ENCODE peak calls at places on chromosome 17, in ten cellular contexts. O is NCI-H2081, Z is activated T-helper 1 cell treated with Interleukin-2 at 50 U/mL for 16 hours, G is substantia nigra, T is heart left ventricle, V is HFFc6, D is GM12865, M is COR-L47, Q is T-helper 9 cell, N is fibroblast of the conjunctiva. W is an unnamed sample.

GRCh38 chr17:5419959-5420653 is at the start of gene RPAIN:
- DNase-seq in O (peak; percentile 92), Z (peak; percentile 73), G (peak; percentile 95), T (peak; percentile 94), V (peak; percentile 76), D (peak; percentile 92), M (peak; percentile 63), Q (peak; percentile 79), N (peak; percentile 63), W (peak; percentile 92)

GRCh38 chr17:8629371-8630226 is 926 bp downstream of the MYH10 start:
- DNase-seq in O (peak; percentile 20), Z (no peak), G (peak; percentile 34), T (peak; percentile 46), V (no peak), D (no peak), M (no peak), Q (peak; percentile 6), N (no peak), W (peak; percentile 26)

GRCh38 chr17:31339906-31340661 is 18.7 kb upstream of the EVI2A start:
- DNase-seq in O (no peak), Z (no peak), G (peak; percentile 0), T (no peak), V (peak; percentile 68), D (no peak), M (no peak), Q (no peak), N (no peak), W (no peak)

GRCh38 chr17:50589112-50589712 is 28.7 kb downstream of the CACNA1G start:
- DNase-seq in O (no peak), Z (no peak), G (no peak), T (no peak), V (no peak), D (no peak), M (no peak), Q (no peak), N (no peak), W (no peak)

GRCh38 chr17:78031435-78031834 is 72.9 kb downstream of the TNRC6C start:
- DNase-seq in O (no peak), Z (no peak), G (no peak), T (no peak), V (no peak), D (no peak), M (no peak), Q (no peak), N (no peak), W (no peak)

GRCh38 chr17:5608696-5609095 is 24.4 kb upstream of the NLRP1 start:
- DNase-seq in O (no peak), Z (no peak), G (no peak), T (no peak), V (no peak), D (no peak), M (no peak), Q (no peak), N (no peak), W (no peak)

GRCh38 chr17:76351526-76352071 is 2.1 kb downstream of the PRPSAP1 start:
- DNase-seq in O (no peak), Z (no peak), G (no peak), T (no peak), V (no peak), D (no peak), M (no peak), Q (no peak), N (no peak), W (no peak)

GRCh38 chr17:43454888-43455287 is 28.9 kb upstream of the DHX8 start:
- DNase-seq in O (no peak), Z (no peak), G (no peak), T (no peak), V (no peak), D (no peak), M (no peak), Q (no peak), N (no peak), W (no peak)

GRCh38 chr17:7794063-7794663 is 39.9 kb upstream of the KDM6B start:
- DNase-seq in O (no peak), Z (no peak), G (no peak), T (no peak), V (no peak), D (no peak), M (no peak), Q (no peak), N (no peak), W (no peak)

GRCh38 chr17:6596076-6596475 is 39.7 kb upstream of the PITPNM3 start:
- DNase-seq in O (no peak), Z (no peak), G (no peak), T (no peak), V (no peak), D (no peak), M (no peak), Q (no peak), N (no peak), W (no peak)

GRCh38 chr17:38907930-38908675 is 17.3 kb upstream of the LASP1NB start:
- DNase-seq in O (no peak), Z (no peak), G (no peak), T (no peak), V (no peak), D (no peak), M (no peak), Q (no peak), N (no peak), W (no peak)

GRCh38 chr17:39150104-39150634 is 1.3 kb downstream of the PLXDC1 start:
- DNase-seq in O (no peak), Z (no peak), G (no peak), T (no peak), V (no peak), D (no peak), M (no peak), Q (no peak), N (no peak), W (no peak)

GRCh38 chr17:15240617-15241016 is 24.5 kb downstream of the PMP22 start:
- DNase-seq in O (no peak), Z (no peak), G (no peak), T (no peak), V (peak; percentile 6), D (no peak), M (no peak), Q (no peak), N (no peak), W (no peak)

GRCh38 chr17:76452102-76452645 is 778 bp downstream of the UBE2O start:
- DNase-seq in O (no peak), Z (no peak), G (no peak), T (peak; percentile 53), V (no peak), D (no peak), M (no peak), Q (peak; percentile 11), N (no peak), W (peak; percentile 44)

GRCh38 chr17:69466905-69467630 is 52.6 kb downstream of the MAP2K6 start:
- DNase-seq in O (peak; percentile 42), Z (no peak), G (no peak), T (no peak), V (no peak), D (no peak), M (no peak), Q (no peak), N (no peak), W (no peak)

GRCh38 chr17:62827722-62828498 is 19.8 kb upstream of the MARCHF10 start:
- DNase-seq in O (no peak), Z (no peak), G (no peak), T (no peak), V (peak; percentile 73), D (no peak), M (no peak), Q (no peak), N (no peak), W (no peak)

GRCh38 chr17:7750321-7750821 is 32.8 kb downstream of the DNAH2 start:
- DNase-seq in O (no peak), Z (no peak), G (no peak), T (no peak), V (peak; percentile 83), D (no peak), M (no peak), Q (no peak), N (peak; percentile 44), W (no peak)

W was measured in OCI-LY7.